ENCODE peak calls at places on chromosomes 1 and 21, in nine cellular contexts. X is neural progenitor cell, L is K562, A is mesendoderm, U is HepG2, T is endothelial cell of umbilical vein, E is colonic mucosa, S is H9, B is NT2/D1. P is an unnamed sample.
A peak's percentile ranks its signal among the peaks of the same experiment; 100 is the strongest.

GRCh38 chr1:207077470-207078377 is 10.9 kb upstream of the C4BPB start:
- DNase-seq in X (peak; percentile 66), L (peak; percentile 79), A (peak; percentile 76), U (peak; percentile 71), T (peak; percentile 85), E (peak; percentile 89), S (peak; percentile 55), B (peak; percentile 76), P (peak; percentile 59)

GRCh38 chr1:221419513-221420088 is 322.3 kb downstream of the DUSP10 start:
- DNase-seq in X (no peak), L (no peak), A (no peak), U (no peak), T (peak; percentile 60), E (no peak), S (no peak), B (no peak), P (no peak)

GRCh38 chr1:222240536-222241181 is 307.2 kb downstream of the HHIPL2 start:
- DNase-seq in X (no peak), L (peak; percentile 38), A (peak; percentile 23), U (no peak), T (no peak), E (no peak), S (no peak), B (no peak), P (no peak)

GRCh38 chr1:210764536-210764935 is 369.4 kb downstream of the KCNH1 start:
- DNase-seq in X (no peak), L (no peak), A (no peak), U (no peak), T (no peak), E (no peak), S (no peak), B (no peak), P (no peak)

GRCh38 chr1:202589190-202589680 is 121.0 kb downstream of the SYT2 start:
- DNase-seq in X (no peak), L (no peak), A (peak; percentile 100), U (peak; percentile 88), T (peak; percentile 91), E (peak; percentile 61), S (peak; percentile 59), B (peak; percentile 95), P (peak; percentile 45)

GRCh38 chr1:62024690-62025089 is 170.0 kb upstream of the L1TD1 start:
- DNase-seq in X (no peak), L (no peak), A (no peak), U (no peak), T (no peak), E (no peak), S (no peak), B (no peak), P (no peak)

GRCh38 chr1:62426238-62426637 is 10.6 kb upstream of the USP1 start:
- DNase-seq in X (no peak), L (no peak), A (no peak), U (no peak), T (no peak), E (no peak), S (no peak), B (no peak), P (no peak)

GRCh38 chr1:153566414-153567371 is 1.0 kb upstream of the S100A2 start:
- DNase-seq in X (peak; percentile 56), L (peak; percentile 94), A (peak; percentile 99), U (peak; percentile 89), T (peak; percentile 96), E (peak; percentile 98), S (peak; percentile 97), B (peak; percentile 97), P (peak; percentile 73)

GRCh38 chr1:215466361-215466760 is 100.7 kb upstream of the KCTD3 start:
- DNase-seq in X (no peak), L (no peak), A (no peak), U (no peak), T (no peak), E (no peak), S (no peak), B (no peak), P (no peak)

GRCh38 chr1:43976890-43977289 is 2.1 kb upstream of the B4GALT2 start:
- DNase-seq in X (no peak), L (no peak), A (no peak), U (no peak), T (no peak), E (no peak), S (no peak), B (no peak), P (no peak)

GRCh38 chr1:236016083-236016482 is 48.8 kb downstream of the NID1 start:
- DNase-seq in X (no peak), L (no peak), A (no peak), U (no peak), T (no peak), E (no peak), S (no peak), B (no peak), P (no peak)

GRCh38 chr21:17432732-17433057 is 80.1 kb upstream of the CXADR start:
- DNase-seq in X (no peak), L (no peak), A (no peak), U (no peak), T (no peak), E (no peak), S (no peak), B (no peak), P (no peak)

GRCh38 chr1:197356723-197357533 is 88.9 kb downstream of the CRB1 start:
- DNase-seq in X (peak; percentile 66), L (peak; percentile 23), A (peak; percentile 69), U (peak; percentile 32), T (peak; percentile 49), E (no peak), S (peak; percentile 41), B (peak; percentile 30), P (peak; percentile 63)

GRCh38 chr1:177858222-177858894 is 111.5 kb downstream of the SEC16B start:
- DNase-seq in X (no peak), L (no peak), A (peak; percentile 10), U (no peak), T (peak; percentile 40), E (no peak), S (no peak), B (no peak), P (no peak)

GRCh38 chr1:18323259-18323658 is 157.5 kb upstream of the KLHDC7A start:
- DNase-seq in X (no peak), L (no peak), A (no peak), U (no peak), T (no peak), E (no peak), S (no peak), B (no peak), P (no peak)

GRCh38 chr1:192235127-192235526 is 76.9 kb downstream of the RGS18 start:
- DNase-seq in X (no peak), L (peak; percentile 14), A (no peak), U (no peak), T (no peak), E (no peak), S (no peak), B (no peak), P (no peak)

GRCh38 chr1:30452170-30452569 is 271.2 kb downstream of the MATN1 start:
- DNase-seq in X (no peak), L (no peak), A (no peak), U (no peak), T (no peak), E (peak; percentile 9), S (peak; percentile 4), B (no peak), P (no peak)

GRCh38 chr1:230760360-230760827 is 13.2 kb downstream of the CAPN9 start:
- DNase-seq in X (no peak), L (no peak), A (peak; percentile 50), U (peak; percentile 58), T (no peak), E (no peak), S (peak; percentile 62), B (no peak), P (no peak)

GRCh38 chr1:40162791-40163441 is 1.7 kb downstream of the RLF start:
- DNase-seq in X (no peak), L (peak; percentile 46), A (peak; percentile 7), U (no peak), T (peak; percentile 52), E (no peak), S (no peak), B (no peak), P (peak; percentile 42)

GRCh38 chr1:223180803-223181321 is 37.8 kb upstream of the TLR5 start:
- DNase-seq in X (no peak), L (no peak), A (no peak), U (no peak), T (no peak), E (no peak), S (no peak), B (peak; percentile 30), P (no peak)

GRCh38 chr1:156815307-156815826 is 1.3 kb downstream of the SH2D2A start:
- DNase-seq in X (peak; percentile 29), L (no peak), A (peak; percentile 34), U (no peak), T (peak; percentile 34), E (no peak), S (no peak), B (no peak), P (peak; percentile 85)
- H3K9ac ChIP-seq in X (no peak overlapping the region), L (peak overlapping the region; percentile 87), A (no peak overlapping the region), U (no peak overlapping the region), T (no peak overlapping the region), E (peak overlapping the region; percentile 54), S (no peak overlapping the region), B (peak overlapping the region; percentile 37), P (no peak overlapping the region)

GRCh38 chr1:116219651-116220434 is 108.6 kb downstream of the MAB21L3 start:
- DNase-seq in X (no peak), L (no peak), A (peak; percentile 56), U (no peak), T (no peak), E (no peak), S (no peak), B (no peak), P (no peak)
- H3K9ac ChIP-seq in X (no peak overlapping the region), L (no peak overlapping the region), A (no peak overlapping the region), U (no peak overlapping the region), T (no peak overlapping the region), E (no peak overlapping the region), S (no peak overlapping the region), B (no peak overlapping the region), P (no peak overlapping the region)

DNA sequence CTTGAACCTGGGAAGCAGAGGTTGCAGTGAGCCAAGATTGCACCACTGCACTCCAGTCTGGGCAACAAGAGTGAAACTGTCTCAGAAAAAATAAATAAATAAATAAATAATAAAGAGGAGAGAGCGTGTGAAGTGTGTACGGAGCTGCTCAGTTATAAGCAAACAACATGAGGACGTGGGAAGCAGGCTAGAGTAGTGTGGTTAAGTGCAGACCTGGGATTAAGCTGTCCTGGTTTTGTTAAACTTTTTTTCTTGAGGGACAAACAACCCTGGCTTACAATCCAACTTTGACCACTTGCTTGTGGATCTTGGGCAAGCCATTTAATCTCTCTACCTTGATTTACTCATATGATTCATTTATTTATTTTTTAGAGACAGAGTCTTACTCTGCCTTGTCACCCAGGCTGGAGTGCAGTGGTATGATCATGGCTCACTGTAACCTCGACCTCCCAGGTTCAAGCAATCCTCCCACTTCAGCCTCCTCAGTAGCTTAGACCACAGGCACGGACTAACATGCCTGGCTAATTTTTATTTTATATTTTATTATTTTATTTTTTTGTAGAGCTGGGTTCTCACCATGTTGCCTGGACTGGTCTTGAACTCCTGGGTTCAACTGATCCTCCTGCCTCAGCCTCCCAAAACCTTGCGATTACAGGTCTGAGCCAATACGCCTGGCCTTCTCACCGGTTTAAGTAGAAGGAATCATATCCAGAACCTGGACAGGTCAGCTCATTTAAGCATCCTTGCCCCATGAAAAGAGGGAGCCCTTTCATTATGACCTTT is 52.7 kb downstream of the RPS6KA1 start:
- DNase-seq in X (no peak), L (no peak), A (no peak), U (no peak), T (no peak), E (no peak), S (no peak), B (no peak), P (no peak)
- H3K9ac ChIP-seq in X (no peak overlapping the region), L (no peak overlapping the region), A (no peak overlapping the region), U (no peak overlapping the region), T (no peak overlapping the region), E (no peak overlapping the region), S (no peak overlapping the region), B (no peak overlapping the region), P (no peak overlapping the region)

GRCh38 chr1:94540440-94541174 is 952 bp downstream of the F3 start:
- DNase-seq in X (no peak), L (no peak), A (no peak), U (no peak), T (no peak), E (peak; percentile 29), S (no peak), B (no peak), P (no peak)
- H3K9ac ChIP-seq in X (no peak overlapping the region), L (no peak overlapping the region), A (peak overlapping the region; percentile 72), U (peak overlapping the region; percentile 71), T (no peak overlapping the region), E (peak overlapping the region; percentile 85), S (peak overlapping the region; percentile 42), B (peak overlapping the region; percentile 88), P (peak overlapping the region; percentile 57)